ENCODE peak calls at places on chromosomes 5 and 9, in eight cellular contexts. H is cardiac muscle cell, J is osteocyte, B is AG04450, R is breast epithelium, G is K562, S is epithelial cell of esophagus, M is brain microvascular endothelial cell. F is an unnamed sample.

GRCh38 chr9:38338359-38339014 is 54.0 kb upstream of the ALDH1B1 start:
- DNase-seq in H (no peak), J (peak; percentile 32), B (no peak), R (no peak), G (no peak), S (no peak), M (no peak), F (no peak)

GRCh38 chr9:123265833-123266232 is 2.6 kb downstream of the STRBP start:
- DNase-seq in H (no peak), J (no peak), B (no peak), R (no peak), G (peak; percentile 62), S (no peak), M (no peak), F (no peak)

GRCh38 chr5:142692280-142692775 is 6.4 kb upstream of the FGF1 start:
- DNase-seq in H (no peak), J (no peak), B (no peak), R (no peak), G (no peak), S (no peak), M (no peak), F (no peak)

GRCh38 chr9:12972608-12973589 is 198.1 kb downstream of the LURAP1L start:
- DNase-seq in H (peak; percentile 45), J (no peak), B (no peak), R (peak; percentile 31), G (no peak), S (no peak), M (no peak), F (peak; percentile 84)

GRCh38 chr5:168600409-168600808 is 21.2 kb upstream of the PANK3 start:
- DNase-seq in H (peak; percentile 61), J (no peak), B (no peak), R (no peak), G (no peak), S (no peak), M (no peak), F (no peak)

GRCh38 chr9:136564379-136564988 is 18.6 kb upstream of the NOTCH1 start:
- DNase-seq in H (no peak), J (no peak), B (no peak), R (peak; percentile 55), G (no peak), S (no peak), M (peak; percentile 65), F (no peak)

GRCh38 chr5:60959156-60959555 is 14.2 kb downstream of the NDUFAF2 start:
- DNase-seq in H (no peak), J (no peak), B (no peak), R (no peak), G (no peak), S (peak; percentile 22), M (no peak), F (no peak)

GRCh38 chr5:149907828-149908227 is 36.8 kb downstream of the PDE6A start:
- DNase-seq in H (no peak), J (no peak), B (no peak), R (no peak), G (no peak), S (no peak), M (no peak), F (no peak)

GRCh38 chr5:31851290-31851689 is 212.4 kb downstream of the PDZD2 start:
- DNase-seq in H (no peak), J (no peak), B (no peak), R (no peak), G (no peak), S (no peak), M (no peak), F (no peak)

GRCh38 chr5:31855527-31855862 is 216.6 kb downstream of the PDZD2 start:
- DNase-seq in H (no peak), J (no peak), B (no peak), R (no peak), G (no peak), S (no peak), M (no peak), F (no peak)

GRCh38 chr5:31853398-31854135 is 214.6 kb downstream of the PDZD2 start:
- DNase-seq in H (no peak), J (no peak), B (no peak), R (peak; percentile 23), G (no peak), S (peak; percentile 28), M (no peak), F (no peak)

GRCh38 chr5:31854181-31854624 is 215.3 kb downstream of the PDZD2 start:
- DNase-seq in H (no peak), J (no peak), B (peak; percentile 4), R (peak; percentile 18), G (no peak), S (peak; percentile 77), M (no peak), F (no peak)

DNA sequence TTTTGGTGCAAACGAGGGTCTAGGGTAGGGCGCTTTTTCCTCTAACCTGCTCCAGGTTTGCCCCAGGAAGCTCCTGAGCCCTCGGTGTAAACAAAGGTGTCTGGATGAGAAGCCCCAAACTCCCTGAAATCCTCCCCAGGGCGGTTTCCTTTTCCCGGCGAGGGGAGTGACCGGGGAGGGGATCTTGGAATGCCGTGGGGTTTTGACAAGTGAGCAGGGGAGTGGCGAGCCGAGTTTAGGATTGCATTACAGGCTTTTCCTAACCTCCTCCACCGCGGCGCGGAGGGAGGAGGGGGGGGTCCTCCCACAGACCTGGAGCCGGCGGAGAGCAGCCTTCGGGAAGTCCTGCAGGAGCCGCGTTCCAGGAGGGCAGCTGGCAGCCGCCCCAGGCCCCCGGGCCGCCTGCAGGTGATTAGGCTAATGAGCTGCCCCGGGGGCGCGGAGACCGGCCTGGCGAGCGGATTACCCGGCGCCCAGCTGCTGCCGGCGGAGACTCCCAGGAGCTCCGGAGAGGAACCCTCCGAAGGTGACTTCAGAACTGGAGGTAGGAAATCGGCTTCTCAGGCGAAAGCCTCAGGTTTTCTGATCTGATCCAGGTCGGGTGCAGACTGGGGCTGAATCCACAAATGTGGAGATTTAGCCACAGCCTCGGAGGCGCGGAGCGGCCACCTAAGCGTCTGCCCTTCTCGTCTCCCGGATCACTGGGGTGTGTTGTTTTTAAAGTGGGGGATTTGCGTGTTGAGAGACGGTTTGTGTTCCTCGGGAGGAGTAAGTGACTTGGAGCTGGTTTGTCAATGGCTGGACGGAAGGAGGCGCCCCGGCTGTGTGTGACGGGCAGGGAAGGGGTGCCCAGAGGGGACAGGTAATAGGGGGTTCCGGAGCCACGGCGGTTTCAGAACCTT is 215.9 kb downstream of the PDZD2 start:
- DNase-seq in H (peak; percentile 59), J (peak; percentile 85), B (no peak), R (peak; percentile 24), G (no peak), S (peak; percentile 62), M (no peak), F (peak; percentile 64)
- TF ChIP-seq CTCF in H (peak; percentile 39), J (peak; percentile 53), B (peak; percentile 18), R (no peak), G (no peak), S (peak; percentile 48), M (peak; percentile 47), F (peak; percentile 53)

DNA sequence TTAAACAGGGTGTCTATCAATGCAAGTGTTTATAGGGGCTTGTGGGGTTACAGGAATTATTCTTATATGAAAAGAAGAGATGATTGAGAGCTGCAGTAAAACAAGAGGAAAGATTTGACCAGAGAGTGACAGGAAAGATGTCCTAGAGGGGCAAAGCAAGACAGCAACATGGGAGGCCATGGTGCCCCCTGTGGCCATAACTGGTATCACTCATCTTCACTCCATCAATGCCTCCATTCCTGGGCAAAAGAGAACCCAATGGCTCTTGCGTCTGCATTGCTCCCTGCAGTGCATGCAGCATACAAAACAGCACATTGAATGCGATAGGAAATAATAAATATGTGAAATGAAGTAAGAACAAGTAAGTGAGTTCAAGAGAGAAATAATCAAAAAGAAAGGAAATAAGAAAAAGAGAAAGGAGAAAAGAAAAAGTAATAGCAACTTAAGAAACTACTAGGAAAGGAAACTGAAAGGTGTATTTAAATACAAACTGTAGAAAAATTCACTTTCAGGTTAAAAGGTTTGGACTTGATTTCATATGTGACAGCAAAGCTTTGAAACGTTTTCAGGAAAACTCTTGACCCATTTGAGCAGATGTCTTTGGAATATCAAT is 206.6 kb downstream of the SEMA5A start:
- DNase-seq in H (no peak), J (no peak), B (no peak), R (no peak), G (peak; percentile 21), S (no peak), M (no peak), F (no peak)
- TF ChIP-seq CTCF in H (peak; percentile 49), J (peak; percentile 56), B (peak; percentile 70), R (no peak), G (peak; percentile 48), S (peak; percentile 52), M (peak; percentile 81), F (peak; percentile 23)

DNA sequence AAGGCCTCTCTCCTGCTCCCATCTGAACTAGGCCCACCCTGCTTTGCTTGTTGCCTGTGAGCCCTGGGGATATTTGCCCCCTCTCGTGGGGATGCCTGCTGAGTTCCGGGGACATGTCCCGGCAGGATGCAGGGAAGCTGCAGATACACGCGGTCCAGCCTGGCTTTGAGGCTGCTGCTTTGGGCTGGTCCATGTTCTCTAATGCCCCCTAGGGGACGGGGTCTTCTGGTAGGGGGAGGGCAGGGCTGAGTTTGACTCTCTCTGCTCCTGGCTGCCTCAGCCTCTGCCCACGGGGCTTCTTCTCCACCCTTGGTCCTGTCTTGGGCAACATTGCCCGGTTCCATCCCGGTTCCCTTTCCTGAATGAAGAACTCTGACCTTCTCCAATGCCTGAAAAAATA is 84.9 kb upstream of the ASS1 start:
- DNase-seq in H (no peak), J (no peak), B (no peak), R (no peak), G (peak; percentile 49), S (no peak), M (no peak), F (no peak)
- TF ChIP-seq CTCF in H (no peak), J (no peak), B (no peak), R (no peak), G (peak; percentile 33), S (peak; percentile 5), M (no peak), F (no peak)

DNA sequence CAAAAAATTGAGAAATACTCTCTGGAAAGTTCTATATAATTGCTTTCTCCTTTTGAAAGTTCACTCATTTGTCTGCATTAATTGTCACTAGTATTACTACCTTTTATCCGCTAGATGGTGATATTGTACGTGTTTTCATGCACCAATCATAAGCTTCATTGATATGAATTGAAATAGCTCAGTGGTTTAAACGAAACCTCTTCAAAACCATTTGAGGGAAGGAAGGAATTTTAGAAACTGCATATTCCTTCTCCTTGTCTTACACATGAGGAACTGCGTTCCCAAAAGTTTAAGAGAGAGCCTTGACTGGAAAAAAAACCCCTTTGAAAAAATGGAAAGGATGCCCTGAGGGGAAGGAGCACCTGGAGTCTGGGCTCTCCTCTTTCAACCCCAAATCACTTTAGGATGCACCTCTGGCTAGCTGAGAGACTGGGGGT is 98.6 kb downstream of the YTHDC2 start:
- DNase-seq in H (peak; percentile 41), J (no peak), B (peak; percentile 6), R (no peak), G (peak; percentile 50), S (peak; percentile 47), M (no peak), F (no peak)
- TF ChIP-seq CTCF in H (peak; percentile 48), J (peak; percentile 71), B (peak; percentile 68), R (peak; percentile 55), G (peak; percentile 55), S (peak; percentile 42), M (peak; percentile 28), F (peak; percentile 68)

GRCh38 chr5:154189819-154190651 is 498 bp upstream of the GALNT10 start:
- DNase-seq in H (peak; percentile 87), J (peak; percentile 95), B (no peak), R (peak; percentile 54), G (peak; percentile 90), S (peak; percentile 81), M (peak; percentile 51), F (peak; percentile 86)
- TF ChIP-seq CTCF in H (peak; percentile 55), J (peak; percentile 44), B (peak; percentile 60), R (peak; percentile 32), G (peak; percentile 72), S (peak; percentile 32), M (peak; percentile 60), F (peak; percentile 26)

GRCh38 chr5:181260720-181261319 is at the start of gene TRIM52:
- DNase-seq in H (peak; percentile 94), J (peak; percentile 94), B (no peak), R (peak; percentile 71), G (peak; percentile 84), S (peak; percentile 84), M (peak; percentile 82), F (peak; percentile 93)
- TF ChIP-seq CTCF in H (no peak), J (no peak), B (no peak), R (peak; percentile 8), G (no peak), S (no peak), M (peak; percentile 9), F (peak; percentile 22)